ENCODE peak calls at places on chromosomes 7 and 10, in ten cellular contexts. F, V, Y, K, M, Z, I, C, S and J are unnamed samples.

GRCh38 chr7:30285067-30285530 is 702 bp downstream of the ZNRF2 start:
- DNase-seq in F (peak), V (peak), Y (peak), K (peak), M (no peak), Z (no peak), I (peak), C (no peak), S (no peak), J (peak)

GRCh38 chr7:26457702-26458327 is 166.2 kb downstream of the SNX10 start:
- DNase-seq in F (no peak), V (no peak), Y (no peak), K (no peak), M (no peak), Z (no peak), I (peak), C (no peak), S (no peak), J (no peak)

GRCh38 chr7:7335215-7335614 is 152.9 kb downstream of the C1GALT1 start:
- DNase-seq in F (no peak), V (no peak), Y (no peak), K (no peak), M (no peak), Z (no peak), I (no peak), C (no peak), S (no peak), J (no peak)

GRCh38 chr10:117736655-117737054 is 194.1 kb downstream of the EMX2 start:
- DNase-seq in F (no peak), V (no peak), Y (no peak), K (no peak), M (no peak), Z (no peak), I (no peak), C (no peak), S (peak), J (no peak)

GRCh38 chr7:33062023-33062781 is at the start of gene NT5C3A:
- DNase-seq in F (peak), V (peak), Y (peak), K (peak), M (no peak), Z (no peak), I (peak), C (no peak), S (no peak), J (peak)

GRCh38 chr7:129875745-129876411 is 76.9 kb downstream of the UBE2H start:
- DNase-seq in F (no peak), V (no peak), Y (no peak), K (peak), M (no peak), Z (no peak), I (no peak), C (no peak), S (no peak), J (no peak)

GRCh38 chr7:91468231-91468630 is 204.0 kb downstream of the FZD1 start:
- DNase-seq in F (no peak), V (no peak), Y (no peak), K (no peak), M (no peak), Z (no peak), I (no peak), C (no peak), S (no peak), J (no peak)

GRCh38 chr10:117662790-117663540 is 120.4 kb downstream of the EMX2 start:
- DNase-seq in F (no peak), V (no peak), Y (no peak), K (no peak), M (no peak), Z (no peak), I (no peak), C (peak), S (no peak), J (no peak)

GRCh38 chr7:134778941-134779740 is at the start of gene CALD1:
- DNase-seq in F (peak), V (peak), Y (peak), K (no peak), M (no peak), Z (peak), I (peak), C (peak), S (peak), J (peak)

GRCh38 chr10:78197628-78198272 is 164.1 kb downstream of the RPS24 start:
- DNase-seq in F (no peak), V (no peak), Y (no peak), K (no peak), M (no peak), Z (no peak), I (no peak), C (no peak), S (no peak), J (no peak)

GRCh38 chr10:30897547-30897946 is 134.1 kb downstream of the ZNF438 start:
- DNase-seq in F (no peak), V (no peak), Y (no peak), K (no peak), M (no peak), Z (no peak), I (no peak), C (no peak), S (no peak), J (no peak)

GRCh38 chr10:104520653-104521052 is 120.4 kb upstream of the SORCS3 start:
- DNase-seq in F (no peak), V (no peak), Y (no peak), K (no peak), M (no peak), Z (no peak), I (no peak), C (no peak), S (no peak), J (no peak)

GRCh38 chr7:91135703-91136102 is 128.5 kb upstream of the FZD1 start:
- DNase-seq in F (no peak), V (no peak), Y (no peak), K (no peak), M (no peak), Z (peak), I (no peak), C (no peak), S (no peak), J (no peak)

GRCh38 chr10:100988166-100988565 is 823 bp downstream of the TWNK start:
- DNase-seq in F (no peak), V (no peak), Y (no peak), K (no peak), M (no peak), Z (no peak), I (no peak), C (no peak), S (no peak), J (no peak)

GRCh38 chr10:122853665-122854313 is 8.1 kb upstream of the CUZD1 start:
- DNase-seq in F (no peak), V (no peak), Y (no peak), K (no peak), M (no peak), Z (no peak), I (no peak), C (no peak), S (no peak), J (no peak)

GRCh38 chr7:51160990-51161615 is 155.5 kb downstream of the COBL start:
- DNase-seq in F (peak), V (peak), Y (peak), K (peak), M (no peak), Z (peak), I (peak), C (no peak), S (peak), J (peak)

GRCh38 chr10:95391570-95392249 is 100.9 kb upstream of the PDLIM1 start:
- DNase-seq in F (no peak), V (no peak), Y (no peak), K (peak), M (no peak), Z (no peak), I (no peak), C (no peak), S (no peak), J (no peak)

GRCh38 chr7:138900040-138900828 is 81.0 kb downstream of the KIAA1549 start:
- DNase-seq in F (no peak), V (no peak), Y (no peak), K (no peak), M (no peak), Z (no peak), I (no peak), C (no peak), S (no peak), J (no peak)

GRCh38 chr7:27918503-27918902 is 178.5 kb downstream of the TAX1BP1 start:
- DNase-seq in F (no peak), V (no peak), Y (no peak), K (no peak), M (no peak), Z (no peak), I (no peak), C (no peak), S (no peak), J (no peak)

GRCh38 chr7:27920281-27920946 is 180.5 kb downstream of the TAX1BP1 start:
- DNase-seq in F (no peak), V (no peak), Y (no peak), K (no peak), M (no peak), Z (no peak), I (no peak), C (no peak), S (no peak), J (no peak)

GRCh38 chr7:27917119-27917518 is 177.2 kb downstream of the TAX1BP1 start:
- DNase-seq in F (no peak), V (no peak), Y (no peak), K (no peak), M (no peak), Z (no peak), I (no peak), C (no peak), S (no peak), J (no peak)

GRCh38 chr7:27916372-27916771 is 176.4 kb downstream of the TAX1BP1 start:
- DNase-seq in F (no peak), V (no peak), Y (no peak), K (no peak), M (no peak), Z (no peak), I (no peak), C (no peak), S (no peak), J (no peak)

GRCh38 chr7:27917774-27918314 is 177.9 kb downstream of the TAX1BP1 start:
- DNase-seq in F (no peak), V (no peak), Y (no peak), K (no peak), M (no peak), Z (no peak), I (no peak), C (no peak), S (peak), J (no peak)
- TF ChIP-seq POLR2AphosphoS5 in F (peak), V (no peak), Y (no peak), K (no peak), M (no peak), Z (no peak), I (no peak), C (no peak), S (no peak), J (no peak)

GRCh38 chr7:42572561-42572960 is 335.6 kb upstream of the GLI3 start:
- DNase-seq in F (no peak), V (no peak), Y (no peak), K (no peak), M (no peak), Z (no peak), I (no peak), C (no peak), S (no peak), J (no peak)

GRCh38 chr7:42572046-42572445 is 335.0 kb upstream of the GLI3 start:
- DNase-seq in F (no peak), V (no peak), Y (no peak), K (no peak), M (no peak), Z (no peak), I (no peak), C (no peak), S (no peak), J (no peak)

GRCh38 chr7:42573904-42574692 is 337.1 kb upstream of the GLI3 start:
- DNase-seq in F (no peak), V (no peak), Y (no peak), K (no peak), M (no peak), Z (no peak), I (no peak), C (no peak), S (no peak), J (no peak)

GRCh38 chr7:42575161-42575560 is 336.7 kb downstream of the C7orf25 start:
- DNase-seq in F (no peak), V (no peak), Y (no peak), K (no peak), M (no peak), Z (no peak), I (no peak), C (no peak), S (no peak), J (no peak)

GRCh38 chr7:42574693-42575084 is 337.2 kb downstream of the C7orf25 start:
- DNase-seq in F (no peak), V (no peak), Y (no peak), K (no peak), M (no peak), Z (no peak), I (no peak), C (no peak), S (no peak), J (no peak)
- TF ChIP-seq CTCF in F (peak), V (no peak), Y (no peak), K (no peak), M (no peak), Z (peak), I (no peak), C (peak), S (no peak), J (no peak)

DNA sequence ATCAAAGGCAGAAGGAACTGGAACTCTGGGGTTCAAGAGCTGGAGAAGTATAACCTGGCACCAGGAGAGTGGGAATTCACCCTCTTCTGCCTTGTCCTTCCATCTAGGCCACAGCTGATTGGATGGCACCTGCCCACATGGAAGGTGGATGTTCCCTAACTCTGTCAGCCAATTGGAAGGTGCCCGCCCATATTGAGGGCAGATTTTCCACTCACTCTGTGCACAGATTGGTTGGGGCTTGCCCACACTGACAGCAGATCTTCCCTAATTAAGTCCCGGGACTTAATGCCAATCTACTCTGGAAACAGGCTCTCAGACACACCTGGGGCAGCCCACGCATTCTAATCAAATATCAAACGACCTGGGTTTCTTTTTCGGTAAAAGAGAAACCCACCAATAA is 1142.3 kb upstream of the CELF2 start:
- DNase-seq in F (no peak), V (no peak), Y (no peak), K (peak), M (no peak), Z (no peak), I (no peak), C (no peak), S (no peak), J (no peak)
- TF ChIP-seq EP300 in F (no peak), V (no peak), Y (no peak), K (no peak), M (no peak), Z (no peak), I (no peak), C (no peak), S (no peak), J (no peak)

DNA sequence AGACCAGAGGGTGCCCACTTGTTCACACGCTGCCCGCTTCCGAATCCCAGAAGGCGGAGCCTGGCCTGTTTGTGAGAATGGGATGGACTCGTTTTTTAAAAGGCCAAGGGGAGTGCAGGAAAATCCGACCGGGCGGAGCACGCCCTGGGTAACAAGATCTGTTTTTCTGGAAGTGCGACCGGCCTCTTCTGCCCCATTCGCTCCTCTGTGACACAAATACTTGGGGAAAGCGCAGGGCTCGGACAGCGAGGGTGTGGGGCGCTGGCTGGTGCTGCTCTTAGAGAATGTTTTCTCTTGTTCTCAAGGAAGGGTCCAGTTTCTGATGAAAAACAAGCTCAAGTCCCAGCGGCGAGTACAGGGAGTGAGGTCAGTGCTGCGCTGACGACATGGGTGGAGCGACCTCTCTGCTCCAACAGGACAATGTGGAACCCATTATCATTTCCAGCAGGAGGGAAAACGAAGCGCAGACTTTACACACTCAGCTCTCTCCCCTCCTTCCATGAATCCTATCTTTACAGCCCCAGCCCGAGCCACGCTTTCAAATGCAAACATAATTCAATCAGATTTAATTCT is 1.3 kb downstream of the RADIL start:
- DNase-seq in F (peak), V (peak), Y (peak), K (peak), M (no peak), Z (no peak), I (peak), C (peak), S (no peak), J (peak)
- TF ChIP-seq POLR2AphosphoS5 in F (peak), V (no peak), Y (no peak), K (no peak), M (no peak), Z (no peak), I (peak), C (peak), S (no peak), J (peak)

GRCh38 chr7:75815381-75816046 is 1.9 kb upstream of the CCL24 start:
- DNase-seq in F (no peak), V (no peak), Y (no peak), K (no peak), M (no peak), Z (no peak), I (no peak), C (no peak), S (no peak), J (no peak)

GRCh38 chr7:75814407-75814947 is 871 bp upstream of the CCL24 start:
- DNase-seq in F (no peak), V (no peak), Y (no peak), K (no peak), M (no peak), Z (no peak), I (no peak), C (no peak), S (no peak), J (no peak)

GRCh38 chr7:75819711-75820110 is 6.1 kb upstream of the CCL24 start:
- DNase-seq in F (no peak), V (no peak), Y (peak), K (no peak), M (no peak), Z (no peak), I (no peak), C (no peak), S (no peak), J (no peak)

GRCh38 chr7:75818462-75818861 is 4.9 kb upstream of the CCL24 start:
- DNase-seq in F (no peak), V (no peak), Y (no peak), K (no peak), M (no peak), Z (no peak), I (no peak), C (no peak), S (no peak), J (no peak)

GRCh38 chr7:75817112-75817511 is 3.5 kb upstream of the CCL24 start:
- DNase-seq in F (no peak), V (no peak), Y (no peak), K (no peak), M (no peak), Z (no peak), I (no peak), C (no peak), S (no peak), J (no peak)
- TF ChIP-seq CTCF in F (no peak), V (no peak), Y (no peak), K (no peak), M (no peak), Z (no peak), I (no peak), C (no peak), S (no peak), J (no peak)